ENCODE peak calls at places on chromosomes 7 and 10, in four cellular contexts. One of them, this sample, is unnamed.

GRCh38 chr10:124322191-124322980 is 96.3 kb downstream of the OAT start:
- DNase-seq in endothelial cell: no peak
- DNase-seq in globus pallidus: no peak
- DNase-seq in RWPE1: no peak
- DNase-seq in this sample: no peak

GRCh38 chr7:158244873-158245723 is 342.5 kb downstream of the PTPRN2 start:
- DNase-seq in endothelial cell: no peak
- DNase-seq in globus pallidus: no peak
- DNase-seq in RWPE1: no peak
- DNase-seq in this sample: no peak

GRCh38 chr7:45660201-45660900 is 86.2 kb downstream of the ADCY1 start:
- DNase-seq in endothelial cell: no peak
- DNase-seq in globus pallidus: no peak
- DNase-seq in RWPE1: no peak
- DNase-seq in this sample: no peak

GRCh38 chr7:47690902-47691558 is 109.1 kb upstream of the TNS3 start:
- DNase-seq in endothelial cell: no peak
- DNase-seq in globus pallidus: no peak
- DNase-seq in RWPE1: no peak
- DNase-seq in this sample: no peak

GRCh38 chr10:126504051-126504760 is 115.9 kb upstream of the ADAM12 start:
- DNase-seq in endothelial cell: peak
- DNase-seq in globus pallidus: peak
- DNase-seq in RWPE1: peak
- DNase-seq in this sample: peak

GRCh38 chr10:58952747-58953466 is 223.5 kb upstream of the PHYHIPL start:
- DNase-seq in endothelial cell: peak
- DNase-seq in globus pallidus: peak
- DNase-seq in RWPE1: peak
- DNase-seq in this sample: peak

GRCh38 chr10:111148440-111148839 is 71.6 kb downstream of the ADRA2A start:
- DNase-seq in endothelial cell: no peak
- DNase-seq in globus pallidus: no peak
- DNase-seq in RWPE1: no peak
- DNase-seq in this sample: no peak

GRCh38 chr7:98240961-98241673 is 10.9 kb downstream of the TECPR1 start:
- DNase-seq in endothelial cell: peak
- DNase-seq in globus pallidus: peak
- DNase-seq in RWPE1: peak
- DNase-seq in this sample: peak

GRCh38 chr7:155000795-155001194 is 2.1 kb downstream of the PAXIP1 start:
- DNase-seq in endothelial cell: no peak
- DNase-seq in globus pallidus: no peak
- DNase-seq in RWPE1: no peak
- DNase-seq in this sample: peak

GRCh38 chr7:115494529-115495147 is 535.9 kb downstream of the TFEC start:
- DNase-seq in endothelial cell: no peak
- DNase-seq in globus pallidus: no peak
- DNase-seq in RWPE1: no peak
- DNase-seq in this sample: no peak

GRCh38 chr7:22885824-22886255 is 63.2 kb upstream of the TOMM7 start:
- DNase-seq in endothelial cell: no peak
- DNase-seq in globus pallidus: no peak
- DNase-seq in RWPE1: no peak
- DNase-seq in this sample: no peak

GRCh38 chr7:55063633-55064032 is 44.8 kb downstream of the EGFR start:
- DNase-seq in endothelial cell: no peak
- DNase-seq in globus pallidus: no peak
- DNase-seq in RWPE1: no peak
- DNase-seq in this sample: no peak

GRCh38 chr10:89985446-89985845 is 284.1 kb downstream of the KIF20B start:
- DNase-seq in endothelial cell: no peak
- DNase-seq in globus pallidus: no peak
- DNase-seq in RWPE1: no peak
- DNase-seq in this sample: no peak

GRCh38 chr7:134067164-134067563 is 60.0 kb upstream of the LRGUK start:
- DNase-seq in endothelial cell: no peak
- DNase-seq in globus pallidus: no peak
- DNase-seq in RWPE1: no peak
- DNase-seq in this sample: peak

GRCh38 chr10:112332022-112332421 is 41.9 kb upstream of the ACSL5 start:
- DNase-seq in endothelial cell: no peak
- DNase-seq in globus pallidus: no peak
- DNase-seq in RWPE1: no peak
- DNase-seq in this sample: no peak

GRCh38 chr10:35412900-35413491 is 76.7 kb downstream of the CCNY start:
- DNase-seq in endothelial cell: no peak
- DNase-seq in globus pallidus: no peak
- DNase-seq in RWPE1: peak
- DNase-seq in this sample: peak

GRCh38 chr10:12847361-12847975 is 154.0 kb downstream of the CCDC3 start:
- DNase-seq in endothelial cell: peak
- DNase-seq in globus pallidus: no peak
- DNase-seq in RWPE1: no peak
- DNase-seq in this sample: peak

GRCh38 chr7:66164356-66164755 is 40.8 kb upstream of the TPST1 start:
- DNase-seq in endothelial cell: no peak
- DNase-seq in globus pallidus: no peak
- DNase-seq in RWPE1: no peak
- DNase-seq in this sample: no peak

GRCh38 chr7:72781631-72782030 is 46.4 kb downstream of the TYW1B start:
- DNase-seq in endothelial cell: no peak
- DNase-seq in globus pallidus: no peak
- DNase-seq in RWPE1: no peak
- DNase-seq in this sample: no peak

GRCh38 chr10:101492205-101492604 is 95.9 kb downstream of the POLL start:
- DNase-seq in endothelial cell: no peak
- DNase-seq in globus pallidus: no peak
- DNase-seq in RWPE1: no peak
- DNase-seq in this sample: no peak

GRCh38 chr7:18864967-18865366 is 252.5 kb downstream of the TWIST1 start:
- DNase-seq in endothelial cell: no peak
- DNase-seq in globus pallidus: no peak
- DNase-seq in RWPE1: no peak
- DNase-seq in this sample: no peak

GRCh38 chr7:157551325-157552070 is 214.7 kb downstream of the DNAJB6 start:
- DNase-seq in endothelial cell: no peak
- DNase-seq in globus pallidus: no peak
- DNase-seq in RWPE1: no peak
- DNase-seq in this sample: no peak

GRCh38 chr7:36728143-36728542 is 3.8 kb upstream of the AOAH start:
- DNase-seq in endothelial cell: no peak
- DNase-seq in globus pallidus: no peak
- DNase-seq in RWPE1: no peak
- DNase-seq in this sample: no peak

GRCh38 chr10:33257439-33257838 is 77.0 kb downstream of the NRP1 start:
- DNase-seq in endothelial cell: no peak
- DNase-seq in globus pallidus: no peak
- DNase-seq in RWPE1: no peak
- DNase-seq in this sample: no peak

GRCh38 chr7:12067156-12067831 is 143.8 kb upstream of the TMEM106B start:
- DNase-seq in endothelial cell: peak
- DNase-seq in globus pallidus: peak
- DNase-seq in RWPE1: peak
- DNase-seq in this sample: peak

GRCh38 chr10:37860494-37861190 is 3.2 kb upstream of the ZNF248 start:
- DNase-seq in endothelial cell: no peak
- DNase-seq in globus pallidus: no peak
- DNase-seq in RWPE1: peak
- DNase-seq in this sample: no peak

GRCh38 chr7:77419102-77419501 is 3.0 kb upstream of the GSAP start:
- DNase-seq in endothelial cell: no peak
- DNase-seq in globus pallidus: no peak
- DNase-seq in RWPE1: no peak
- DNase-seq in this sample: no peak

GRCh38 chr7:132469681-132470080 is 106.6 kb downstream of the PLXNA4 start:
- DNase-seq in endothelial cell: no peak
- DNase-seq in globus pallidus: no peak
- DNase-seq in RWPE1: no peak
- DNase-seq in this sample: no peak

GRCh38 chr7:46972205-46972604 is 609.7 kb downstream of the TNS3 start:
- DNase-seq in endothelial cell: no peak
- DNase-seq in globus pallidus: no peak
- DNase-seq in RWPE1: peak
- DNase-seq in this sample: no peak

GRCh38 chr10:101848408-101848807 is 4.8 kb upstream of the KCNIP2 start:
- DNase-seq in endothelial cell: no peak
- DNase-seq in globus pallidus: no peak
- DNase-seq in RWPE1: no peak
- DNase-seq in this sample: no peak

GRCh38 chr10:100053686-100054460 is 27.8 kb downstream of the CPN1 start:
- DNase-seq in endothelial cell: no peak
- DNase-seq in globus pallidus: no peak
- DNase-seq in RWPE1: no peak
- DNase-seq in this sample: no peak

GRCh38 chr7:44959433-44959951 is 19.3 kb downstream of the MYO1G start:
- DNase-seq in endothelial cell: no peak
- DNase-seq in globus pallidus: no peak
- DNase-seq in RWPE1: peak
- DNase-seq in this sample: peak

GRCh38 chr7:18521236-18521589 is 25.7 kb downstream of the HDAC9 start:
- DNase-seq in endothelial cell: no peak
- DNase-seq in globus pallidus: no peak
- DNase-seq in RWPE1: no peak
- DNase-seq in this sample: no peak

GRCh38 chr10:52484426-52485065 is 170.5 kb downstream of the DKK1 start:
- DNase-seq in endothelial cell: no peak
- DNase-seq in globus pallidus: no peak
- DNase-seq in RWPE1: no peak
- DNase-seq in this sample: no peak

GRCh38 chr7:48421357-48421756 is 250.1 kb downstream of the ABCA13 start:
- DNase-seq in endothelial cell: no peak
- DNase-seq in globus pallidus: no peak
- DNase-seq in RWPE1: no peak
- DNase-seq in this sample: no peak

GRCh38 chr10:46522295-46523118 is 34.0 kb downstream of the GPRIN2 start:
- DNase-seq in endothelial cell: no peak
- DNase-seq in globus pallidus: no peak
- DNase-seq in RWPE1: no peak
- DNase-seq in this sample: no peak

GRCh38 chr10:580796-581195 is 108.7 kb downstream of the DIP2C start:
- DNase-seq in endothelial cell: no peak
- DNase-seq in globus pallidus: no peak
- DNase-seq in RWPE1: peak
- DNase-seq in this sample: no peak